ENCODE peak calls at places on chromosomes 4 and X, in five cellular contexts. G, O, K, U and E are unnamed samples.

GRCh38 chr4:40316782-40317635 is 18.1 kb upstream of the CHRNA9 start:
- DNase-seq in G (no peak), O (no peak), K (peak), U (peak), E (peak)

GRCh38 chr4:141391771-141392170 is 171.1 kb downstream of the ZNF330 start:
- DNase-seq in G (no peak), O (no peak), K (no peak), U (no peak), E (no peak)

GRCh38 chrX:25968920-25969319 is 169.2 kb upstream of the MAGEB18 start:
- DNase-seq in G (no peak), O (no peak), K (peak), U (no peak), E (peak)

GRCh38 chrX:16772460-16772859 is 13.8 kb upstream of the TXLNG start:
- DNase-seq in G (no peak), O (no peak), K (no peak), U (no peak), E (no peak)

GRCh38 chr4:176753049-176753448 is 39.7 kb downstream of the VEGFC start:
- DNase-seq in G (no peak), O (no peak), K (peak), U (peak), E (no peak)

GRCh38 chrX:47210661-47211425 is 7.6 kb upstream of the CDK16 start:
- DNase-seq in G (no peak), O (no peak), K (no peak), U (no peak), E (no peak)

GRCh38 chr4:145453163-145453520 is 28.5 kb upstream of the SMAD1 start:
- DNase-seq in G (no peak), O (no peak), K (no peak), U (no peak), E (no peak)

GRCh38 chr4:110120506-110120905 is 77.9 kb downstream of the ELOVL6 start:
- DNase-seq in G (no peak), O (no peak), K (no peak), U (no peak), E (no peak)

GRCh38 chr4:145181091-145181501 is 707 bp upstream of the OTUD4 start:
- DNase-seq in G (no peak), O (no peak), K (no peak), U (no peak), E (no peak)

GRCh38 chr4:3286335-3287175 is 6.3 kb upstream of the RGS12 start:
- DNase-seq in G (no peak), O (peak), K (no peak), U (no peak), E (no peak)

GRCh38 chrX:12245650-12246645 is 107.7 kb downstream of the FRMPD4 start:
- DNase-seq in G (no peak), O (no peak), K (no peak), U (peak), E (no peak)

GRCh38 chr4:153083447-153083921 is 120.8 kb upstream of the TRIM2 start:
- DNase-seq in G (peak), O (no peak), K (peak), U (peak), E (peak)

GRCh38 chrX:133838761-133839676 is 146.4 kb downstream of the GPC3 start:
- DNase-seq in G (peak), O (no peak), K (peak), U (peak), E (peak)

GRCh38 chrX:9482837-9483236 is 18.0 kb downstream of the TBL1X start:
- DNase-seq in G (no peak), O (no peak), K (no peak), U (no peak), E (no peak)